ENCODE peak calls at places on chromosomes 4 and X, in five cellular contexts. B is HCT116; L is effector CD4-positive, alpha-beta T cell; A is GM12864; N is AG09319. P is an unnamed sample.

GRCh38 chr4:1232661-1233621 is 16.0 kb downstream of the CTBP1 start:
- DNase-seq in N (no peak), L (no peak), A (no peak), B (no peak), P (no peak)

GRCh38 chrX:38110231-38110630 is 103.9 kb downstream of the SYTL5 start:
- DNase-seq in B (no peak), A (no peak), L (no peak), N (no peak), P (no peak)

GRCh38 chr4:102754044-102754443 is 6.7 kb downstream of the MANBA start:
- DNase-seq in L (no peak), N (no peak), A (no peak), B (no peak), P (peak; percentile 36)

GRCh38 chr4:39614487-39615162 is 24.0 kb downstream of the SMIM14 start:
- DNase-seq in N (no peak), A (no peak), B (no peak), L (no peak), P (peak; percentile 57)

GRCh38 chr4:65416875-65417274 is 253.4 kb downstream of the EPHA5 start:
- DNase-seq in N (no peak), L (no peak), B (no peak), A (no peak), P (no peak)

GRCh38 chr4:34293459-34293858 is 1950.9 kb downstream of the ARAP2 start:
- DNase-seq in A (no peak), L (no peak), N (no peak), B (peak; percentile 72), P (no peak)

GRCh38 chr4:35423104-35423503 is 821.2 kb downstream of the ARAP2 start:
- DNase-seq in A (no peak), L (no peak), N (no peak), B (no peak), P (no peak)

GRCh38 chrX:46587158-46587557 is 13.6 kb downstream of the CHST7 start:
- DNase-seq in N (no peak), L (no peak), B (no peak), A (no peak), P (peak; percentile 57)

GRCh38 chrX:39616098-39616729 is 481.5 kb downstream of the BCOR start:
- DNase-seq in N (no peak), A (peak; percentile 31), L (no peak), B (no peak), P (no peak)

GRCh38 chr4:77174426-77174825 is 17.4 kb downstream of the CCNG2 start:
- DNase-seq in B (no peak), A (no peak), N (no peak), L (no peak), P (no peak)

GRCh38 chr4:7649411-7649740 is 214.6 kb upstream of the PSAPL1 start:
- DNase-seq in L (no peak), B (no peak), A (no peak), N (no peak), P (no peak)

GRCh38 chrX:54208531-54208930 is 25.5 kb upstream of the FAM120C start:
- DNase-seq in A (no peak), N (no peak), B (no peak), L (no peak), P (no peak)

GRCh38 chr4:187663076-187663475 is 332.5 kb upstream of the ZFP42 start:
- DNase-seq in A (no peak), N (no peak), B (no peak), L (no peak), P (no peak)

GRCh38 chr4:21888195-21888976 is 60.2 kb downstream of the KCNIP4 start:
- DNase-seq in N (peak; percentile 57), B (no peak), A (no peak), L (no peak), P (peak; percentile 96)

GRCh38 chr4:156954598-156954997 is 17.0 kb downstream of the PDGFC start:
- DNase-seq in B (no peak), N (no peak), L (no peak), A (no peak), P (no peak)

GRCh38 chrX:13153796-13154195 is 109.4 kb upstream of the FAM9C start:
- DNase-seq in A (no peak), N (no peak), B (no peak), L (no peak), P (peak; percentile 9)

GRCh38 chrX:140180585-140180984 is 215.3 kb upstream of the CXorf66 start:
- DNase-seq in N (peak; percentile 4), L (no peak), A (no peak), B (no peak), P (peak; percentile 18)

GRCh38 chr4:130026185-130026584 is 930.2 kb downstream of the C4orf33 start:
- DNase-seq in N (no peak), L (no peak), A (no peak), B (no peak), P (no peak)

GRCh38 chr4:1956631-1957030 is 52.1 kb downstream of the NELFA start:
- DNase-seq in L (no peak), B (no peak), A (no peak), N (no peak), P (no peak)

GRCh38 chr4:155762351-155762750 is 3.5 kb downstream of the GUCY1B1 start:
- DNase-seq in A (no peak), B (no peak), L (no peak), N (no peak), P (no peak)

GRCh38 chr4:2948895-2949781 is 14.1 kb downstream of the NOP14 start:
- DNase-seq in L (no peak), B (peak; percentile 22), N (no peak), A (no peak), P (peak; percentile 32)

GRCh38 chrX:24002792-24003191 is 24.2 kb downstream of the KLHL15 start:
- DNase-seq in L (no peak), B (no peak), N (no peak), A (no peak), P (no peak)

GRCh38 chr4:186820371-186820990 is 96.8 kb upstream of the FAT1 start:
- DNase-seq in B (peak; percentile 71), N (no peak), L (no peak), A (no peak), P (peak; percentile 26)

GRCh38 chr4:55143858-55144257 is 18.5 kb upstream of the KDR start:
- DNase-seq in A (no peak), L (no peak), N (no peak), B (no peak), P (no peak)

GRCh38 chr4:185999207-185999606 is 69.7 kb upstream of the TLR3 start:
- DNase-seq in L (no peak), B (no peak), A (no peak), N (no peak), P (no peak)

GRCh38 chr4:149113804-149114430 is 671.7 kb upstream of the NR3C2 start:
- DNase-seq in B (no peak), N (no peak), A (no peak), L (no peak), P (peak; percentile 63)

GRCh38 chr4:86033171-86033570 is 326.7 kb downstream of the MAPK10 start:
- DNase-seq in A (no peak), B (no peak), N (peak; percentile 28), L (no peak), P (peak; percentile 38)

GRCh38 chrX:13734278-13735172 is at the start of the genes OFD1 and TRAPPC2:
- DNase-seq in B (peak; percentile 87), L (peak; percentile 89), N (peak; percentile 89), A (peak; percentile 92), P (peak; percentile 91)

GRCh38 chr4:86530183-86530582 is 63.9 kb upstream of the PTPN13 start:
- DNase-seq in L (no peak), A (no peak), B (no peak), N (no peak), P (no peak)

GRCh38 chrX:153969904-153970397 is 1.7 kb downstream of the HCFC1 start:
- DNase-seq in N (no peak), A (no peak), L (no peak), B (no peak), P (no peak)

GRCh38 chrX:22627576-22627975 is 354.9 kb downstream of the CBLL2 start:
- DNase-seq in A (no peak), L (no peak), N (no peak), B (no peak), P (no peak)

GRCh38 chr4:145130788-145131398 is 32.8 kb downstream of the ABCE1 start:
- DNase-seq in L (no peak), B (no peak), A (no peak), N (peak; percentile 66), P (peak; percentile 90)

GRCh38 chr4:15547392-15547791 is 77.7 kb downstream of the CC2D2A start:
- DNase-seq in L (no peak), A (no peak), B (no peak), N (no peak), P (no peak)

P was measured in HFFc6.